ENCODE peak calls at places on chromosomes 7 and 10, in six cellular contexts. One of them, this sample, is unnamed.
A peak's percentile ranks its signal among the peaks of the same experiment; 100 is the strongest.

GRCh38 chr10:88152720-88153119 is 289.3 kb downstream of the PTEN start:
- DNase-seq in lower leg skin: peak; percentile 69
- DNase-seq in endothelial cell: no peak
- DNase-seq in NCI-H2227 treated with DMSO at 0.1 percent for 48 hours: no peak
- DNase-seq in dorsolateral prefrontal cortex: no peak
- DNase-seq in HEK293T: no peak
- DNase-seq in this sample: no peak

GRCh38 chr7:47375121-47375551 is 206.8 kb downstream of the TNS3 start:
- DNase-seq in lower leg skin: no peak
- DNase-seq in NCI-H2227 treated with DMSO at 0.1 percent for 48 hours: no peak
- DNase-seq in HEK293T: no peak
- DNase-seq in dorsolateral prefrontal cortex: no peak
- DNase-seq in endothelial cell: no peak
- DNase-seq in this sample: no peak

GRCh38 chr10:131198401-131198800 is 113.1 kb downstream of the TCERG1L start:
- DNase-seq in dorsolateral prefrontal cortex: no peak
- DNase-seq in HEK293T: no peak
- DNase-seq in lower leg skin: no peak
- DNase-seq in endothelial cell: no peak
- DNase-seq in NCI-H2227 treated with DMSO at 0.1 percent for 48 hours: no peak
- DNase-seq in this sample: no peak

GRCh38 chr10:34811968-34812514 is 3.1 kb downstream of the PARD3 start:
- DNase-seq in NCI-H2227 treated with DMSO at 0.1 percent for 48 hours: no peak
- DNase-seq in endothelial cell: no peak
- DNase-seq in dorsolateral prefrontal cortex: no peak
- DNase-seq in HEK293T: no peak
- DNase-seq in lower leg skin: no peak
- DNase-seq in this sample: no peak

GRCh38 chr10:22823109-22823508 is 104.7 kb upstream of the ARMC3 start:
- DNase-seq in endothelial cell: no peak
- DNase-seq in NCI-H2227 treated with DMSO at 0.1 percent for 48 hours: no peak
- DNase-seq in HEK293T: no peak
- DNase-seq in dorsolateral prefrontal cortex: no peak
- DNase-seq in lower leg skin: no peak
- DNase-seq in this sample: no peak

GRCh38 chr7:26346611-26347200 is 55.0 kb downstream of the SNX10 start:
- DNase-seq in lower leg skin: no peak
- DNase-seq in endothelial cell: no peak
- DNase-seq in dorsolateral prefrontal cortex: peak; percentile 55
- DNase-seq in HEK293T: no peak
- DNase-seq in NCI-H2227 treated with DMSO at 0.1 percent for 48 hours: no peak
- DNase-seq in this sample: no peak

GRCh38 chr10:109698121-109698520 is 225.2 kb downstream of the XPNPEP1 start:
- DNase-seq in dorsolateral prefrontal cortex: no peak
- DNase-seq in endothelial cell: no peak
- DNase-seq in HEK293T: no peak
- DNase-seq in lower leg skin: no peak
- DNase-seq in NCI-H2227 treated with DMSO at 0.1 percent for 48 hours: no peak
- DNase-seq in this sample: peak; percentile 26

GRCh38 chr10:121900443-121901174 is 27.2 kb downstream of the ATE1 start:
- DNase-seq in dorsolateral prefrontal cortex: no peak
- DNase-seq in NCI-H2227 treated with DMSO at 0.1 percent for 48 hours: peak; percentile 66
- DNase-seq in lower leg skin: no peak
- DNase-seq in HEK293T: peak; percentile 67
- DNase-seq in endothelial cell: peak; percentile 34
- DNase-seq in this sample: peak; percentile 58

GRCh38 chr10:7035111-7035761 is 375.6 kb downstream of the SFMBT2 start:
- DNase-seq in lower leg skin: no peak
- DNase-seq in dorsolateral prefrontal cortex: no peak
- DNase-seq in HEK293T: no peak
- DNase-seq in NCI-H2227 treated with DMSO at 0.1 percent for 48 hours: no peak
- DNase-seq in endothelial cell: no peak
- DNase-seq in this sample: no peak

This sample was measured in tibial nerve.